ENCODE peak calls at places on chromosomes 1 and 21, in five cellular contexts. S is lower lobe of right lung, W is heart left ventricle, N is IMR-90, Z is tibial artery. R is an unnamed sample.

GRCh38 chr1:248844526-248844925 is 6.5 kb downstream of the ZNF672 start:
- DNase-seq in S (no peak), W (no peak), N (no peak), Z (peak; percentile 29), R (no peak)

GRCh38 chr1:83882906-83883305 is 116.0 kb downstream of the TTLL7 start:
- DNase-seq in S (peak; percentile 46), W (no peak), N (peak; percentile 58), Z (no peak), R (no peak)

GRCh38 chr1:37479255-37480124 is 5.1 kb downstream of the ZC3H12A start:
- DNase-seq in S (peak; percentile 95), W (peak; percentile 75), N (peak; percentile 90), Z (peak; percentile 97), R (peak; percentile 85)

GRCh38 chr1:35434703-35435102 is 122.5 kb downstream of the KIAA0319L start:
- DNase-seq in S (no peak), W (no peak), N (no peak), Z (no peak), R (no peak)

GRCh38 chr21:42558368-42558767 is 44.7 kb downstream of the SLC37A1 start:
- DNase-seq in S (no peak), W (no peak), N (no peak), Z (no peak), R (no peak)

GRCh38 chr1:230501242-230501641 is 75.1 kb upstream of the PGBD5 start:
- DNase-seq in S (no peak), W (no peak), N (no peak), Z (no peak), R (no peak)

GRCh38 chr1:161038523-161039153 is at the start of gene TSTD1:
- DNase-seq in S (peak; percentile 90), W (peak; percentile 58), N (no peak), Z (peak; percentile 71), R (peak; percentile 78)

GRCh38 chr1:62241357-62242131 is 46.9 kb downstream of the L1TD1 start:
- DNase-seq in S (peak; percentile 63), W (no peak), N (no peak), Z (no peak), R (no peak)

GRCh38 chr1:75079535-75080290 is 54.5 kb upstream of the LHX8 start:
- DNase-seq in S (no peak), W (no peak), N (no peak), Z (no peak), R (no peak)

GRCh38 chr21:42233067-42233981 is 14.4 kb downstream of the ABCG1 start:
- DNase-seq in S (peak; percentile 84), W (peak; percentile 66), N (peak; percentile 20), Z (peak; percentile 95), R (no peak)

GRCh38 chr1:160168016-160168415 is 16.6 kb downstream of the ATP1A4 start:
- DNase-seq in S (no peak), W (no peak), N (no peak), Z (no peak), R (no peak)

GRCh38 chr1:184242507-184242943 is 144.3 kb upstream of the C1orf21 start:
- DNase-seq in S (no peak), W (peak; percentile 19), N (peak; percentile 91), Z (no peak), R (no peak)

GRCh38 chr1:214602764-214603657 is at the start of gene CENPF:
- DNase-seq in S (peak; percentile 96), W (peak; percentile 93), N (peak; percentile 99), Z (peak; percentile 97), R (peak; percentile 96)

GRCh38 chr1:234535763-234536515 is 57.0 kb upstream of the TARBP1 start:
- DNase-seq in S (peak; percentile 84), W (peak; percentile 72), N (peak; percentile 70), Z (peak; percentile 91), R (no peak)

GRCh38 chr1:6554907-6555778 is at the start of gene TAS1R1:
- DNase-seq in S (peak; percentile 59), W (no peak), N (no peak), Z (peak; percentile 87), R (no peak)

GRCh38 chr1:155012052-155012546 is 9.5 kb downstream of the ZBTB7B start:
- DNase-seq in S (peak; percentile 85), W (peak; percentile 66), N (no peak), Z (peak; percentile 88), R (no peak)

GRCh38 chr1:171763764-171764163 is 17.7 kb upstream of the METTL13 start:
- DNase-seq in S (no peak), W (no peak), N (no peak), Z (no peak), R (no peak)

GRCh38 chr1:77275194-77275593 is 6.6 kb upstream of the AK5 start:
- DNase-seq in S (no peak), W (no peak), N (no peak), Z (no peak), R (no peak)

GRCh38 chr1:12166834-12167492 is at the start of gene TNFRSF1B:
- DNase-seq in S (peak; percentile 85), W (peak; percentile 82), N (peak; percentile 29), Z (no peak), R (peak; percentile 74)

GRCh38 chr1:240044620-240045019 is 47.1 kb upstream of the FMN2 start:
- DNase-seq in S (no peak), W (no peak), N (no peak), Z (no peak), R (no peak)

GRCh38 chr1:71561729-71562128 is 480.9 kb upstream of the ZRANB2 start:
- DNase-seq in S (no peak), W (no peak), N (peak; percentile 87), Z (no peak), R (no peak)

GRCh38 chr21:42652527-42653491 is 612 bp upstream of the PDE9A start:
- DNase-seq in S (peak; percentile 84), W (peak; percentile 70), N (peak; percentile 31), Z (peak; percentile 79), R (peak; percentile 58)

GRCh38 chr1:12475947-12476346 is 142.1 kb downstream of the DHRS3 start:
- DNase-seq in S (no peak), W (no peak), N (peak; percentile 25), Z (no peak), R (no peak)

GRCh38 chr1:203557390-203557789 is 63.4 kb downstream of the OPTC start:
- DNase-seq in S (no peak), W (peak; percentile 71), N (peak; percentile 83), Z (peak; percentile 87), R (no peak)

DNA sequence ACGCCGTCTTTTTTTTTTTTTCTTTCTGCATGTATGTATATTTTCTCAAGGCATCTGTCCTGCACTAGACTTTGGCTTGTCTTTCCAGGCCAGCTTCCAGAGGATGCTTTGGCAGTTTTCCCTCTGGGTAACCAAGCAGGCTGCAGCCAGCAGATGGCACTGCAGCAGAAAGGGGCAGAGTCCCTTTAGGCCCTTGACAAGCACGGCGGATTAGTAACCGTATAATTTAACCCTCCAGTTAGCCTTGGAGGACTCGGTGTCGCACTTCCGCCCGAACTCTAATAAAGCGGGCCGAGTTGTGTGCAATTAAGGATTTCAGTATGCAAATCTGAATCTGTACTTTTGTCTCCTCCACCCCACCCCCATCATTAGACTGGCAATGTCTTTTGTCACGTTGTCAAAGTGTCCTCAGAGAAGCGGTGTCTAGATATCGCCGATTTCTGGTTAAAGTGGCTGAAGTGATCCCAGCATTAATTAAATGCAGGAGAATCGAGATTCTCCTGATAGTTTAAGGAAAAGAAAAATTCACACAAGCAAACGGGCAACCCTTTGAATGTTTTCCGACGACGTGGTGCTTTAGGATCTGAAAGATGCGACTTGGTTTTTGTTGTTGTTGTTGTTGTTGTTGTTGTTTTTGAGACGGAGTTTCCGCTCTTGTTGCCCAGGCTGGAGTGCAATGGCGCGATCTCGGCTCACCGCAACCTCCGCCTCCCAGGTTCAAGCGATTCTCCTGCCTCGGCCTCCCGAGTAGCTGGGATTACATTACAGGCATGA is 1.1 kb upstream of the TMEM167B start:
- DNase-seq in S (peak; percentile 74), W (peak; percentile 65), N (peak; percentile 71), Z (no peak), R (peak; percentile 84)
- TF ChIP-seq CTCF in S (peak; percentile 58), W (peak; percentile 51), N (peak; percentile 60), Z (no peak), R (peak; percentile 85)

DNA sequence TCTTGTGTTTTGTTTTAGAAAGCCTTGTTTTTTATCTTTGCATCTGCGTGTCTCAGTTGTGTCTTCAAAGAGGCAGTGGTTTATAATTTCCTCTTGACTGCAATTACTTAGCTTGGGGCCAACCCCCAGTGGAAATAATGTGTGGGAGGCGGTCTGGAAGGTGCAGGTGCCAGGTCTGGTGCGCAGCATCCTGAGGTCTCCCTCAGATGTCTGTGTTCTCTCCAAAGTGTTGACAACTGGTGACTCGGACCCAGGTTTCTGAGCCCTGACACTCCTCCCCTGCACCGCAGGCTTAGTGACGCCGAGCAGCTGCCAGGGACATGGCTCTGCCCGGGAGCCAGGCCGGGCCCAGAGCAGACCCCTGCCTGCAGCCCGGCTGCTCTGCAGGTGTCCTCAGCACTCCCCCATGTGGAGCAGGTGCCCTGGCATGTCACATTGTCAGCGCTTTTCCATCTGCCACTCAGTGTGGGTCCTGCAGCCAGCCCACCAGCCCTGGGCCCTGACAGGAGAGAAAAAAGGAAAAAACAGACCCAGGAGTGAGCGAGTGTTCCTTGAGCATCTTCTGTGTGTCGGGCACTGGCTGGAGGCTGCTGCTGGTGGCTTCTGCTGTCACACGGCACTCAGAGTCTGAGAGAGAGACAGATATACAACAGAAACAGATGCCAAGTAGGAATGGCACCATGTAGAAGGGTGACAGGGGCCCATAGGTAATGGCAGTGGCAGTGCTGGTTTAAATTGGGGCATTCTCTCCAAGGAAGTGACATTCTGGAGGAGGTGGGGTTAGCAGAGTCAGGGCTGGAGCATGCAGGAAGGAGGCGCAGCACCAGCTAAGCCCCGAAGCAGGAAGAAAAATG is 24.8 kb upstream of the SELENON start:
- DNase-seq in S (no peak), W (no peak), N (no peak), Z (no peak), R (no peak)
- H3K4me1 ChIP-seq in S (peaks cover 22% of the 10 kb centered on the region), W (peaks cover 17% of the 10 kb centered on the region), N (peaks cover 4% of the 10 kb centered on the region), Z (no peaks in the 10 kb centered on the region), R (peaks cover 62% of the 10 kb centered on the region)

GRCh38 chr1:108843390-108844188 is 13.3 kb downstream of the AKNAD1 start:
- DNase-seq in S (no peak), W (no peak), N (no peak), Z (no peak), R (no peak)

GRCh38 chr1:108841703-108842102 is 15.2 kb downstream of the AKNAD1 start:
- DNase-seq in S (no peak), W (no peak), N (no peak), Z (peak; percentile 74), R (no peak)

GRCh38 chr1:108847464-108847863 is 9.4 kb downstream of the AKNAD1 start:
- DNase-seq in S (no peak), W (no peak), N (no peak), Z (no peak), R (no peak)

GRCh38 chr1:108845991-108846390 is 10.9 kb downstream of the AKNAD1 start:
- DNase-seq in S (no peak), W (no peak), N (no peak), Z (no peak), R (no peak)

DNA sequence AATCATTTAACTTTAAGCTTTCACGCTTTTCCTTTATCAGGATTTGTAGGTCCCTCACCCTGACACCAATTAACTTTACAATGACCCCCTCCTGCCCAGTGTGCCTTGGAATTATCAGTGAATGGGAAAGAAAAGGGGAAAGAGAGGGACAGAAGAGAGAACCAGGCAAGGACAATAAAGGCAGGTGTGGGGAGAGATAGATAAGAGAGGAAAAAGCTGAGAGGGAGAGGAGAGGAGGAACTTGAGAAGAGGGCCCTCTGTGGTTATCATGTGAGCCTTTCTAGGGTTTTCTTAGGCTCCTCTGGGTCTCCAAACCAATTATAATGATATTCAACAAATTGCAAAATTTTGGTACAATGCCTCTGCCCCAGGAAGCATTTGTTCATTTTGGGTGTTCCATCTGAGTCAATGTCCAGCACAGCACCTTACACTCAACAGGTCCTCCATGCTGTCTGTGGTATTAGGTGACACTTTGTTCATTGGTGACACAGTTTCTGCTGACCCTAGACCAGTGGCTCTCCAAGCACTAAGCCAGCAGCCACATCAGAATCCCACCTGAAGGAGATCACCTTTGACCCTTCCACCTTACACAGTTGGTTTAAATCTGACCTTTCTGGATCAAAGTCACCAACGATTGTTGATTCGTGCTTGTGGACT is 14.2 kb downstream of the AKNAD1 start:
- DNase-seq in S (no peak), W (no peak), N (no peak), Z (no peak), R (no peak)
- H3K36me3 ChIP-seq in S (no peaks in the 10 kb centered on the region), W (no peaks in the 10 kb centered on the region), N (no peaks in the 10 kb centered on the region), Z (no peaks in the 10 kb centered on the region), R (no peaks in the 10 kb centered on the region)

GRCh38 chr1:236774926-236775325 is 20.2 kb upstream of the MTR start:
- DNase-seq in S (no peak), W (no peak), N (peak; percentile 15), Z (no peak), R (no peak)
- TF ChIP-seq CTCF in S (peak; percentile 29), W (peak; percentile 45), N (peak; percentile 7), Z (peak; percentile 30), R (peak; percentile 44)